ENCODE peak calls at places on chromosomes 11 and 22, in five cellular contexts. F, C, V, Q and B are unnamed samples.

GRCh38 chr22:31262369-31263133 is 29.7 kb downstream of the PIK3IP1 start:
- DNase-seq in Q (no peak), C (no peak), V (no peak), F (no peak), B (no peak)

GRCh38 chr11:42175203-42175602 is 715.8 kb upstream of the LRRC4C start:
- DNase-seq in Q (peak; percentile 1), V (no peak), C (peak; percentile 74), F (no peak), B (no peak)

GRCh38 chr11:6013042-6013441 is 6.3 kb upstream of the OR56A4 start:
- DNase-seq in Q (no peak), V (no peak), C (no peak), F (no peak), B (no peak)

GRCh38 chr11:125061237-125061636 is 1.9 kb upstream of the SLC37A2 start:
- DNase-seq in Q (no peak), C (no peak), F (no peak), V (no peak), B (no peak)

GRCh38 chr22:40451230-40451629 is 80.8 kb downstream of the SGSM3 start:
- DNase-seq in Q (no peak), F (no peak), V (no peak), C (no peak), B (no peak)

GRCh38 chr22:31344369-31345330 is 1.5 kb downstream of the PATZ1 start:
- DNase-seq in V (peak; percentile 37), Q (peak; percentile 63), F (no peak), C (peak; percentile 39), B (peak; percentile 25)

GRCh38 chr22:24926849-24927579 is 19.5 kb downstream of the LHFPL7 start:
- DNase-seq in F (no peak), Q (peak; percentile 42), C (peak; percentile 30), V (no peak), B (no peak)

GRCh38 chr22:29442976-29443375 is 4.6 kb downstream of the RFPL1 start:
- DNase-seq in Q (no peak), F (no peak), V (no peak), C (no peak), B (no peak)

GRCh38 chr11:47394050-47394321 is 14.4 kb upstream of the SLC39A13 start:
- DNase-seq in V (no peak), C (no peak), Q (no peak), F (no peak), B (no peak)

GRCh38 chr11:71336996-71337772 is 84.8 kb upstream of the SHANK2 start:
- DNase-seq in C (no peak), Q (no peak), V (no peak), F (no peak), B (no peak)

GRCh38 chr11:34219862-34220490 is 114.5 kb downstream of the NAT10 start:
- DNase-seq in C (no peak), Q (peak; percentile 19), F (no peak), V (no peak), B (no peak)

GRCh38 chr22:50191041-50191740 is 5.5 kb downstream of the TRABD start:
- DNase-seq in Q (no peak), V (no peak), F (no peak), C (no peak), B (peak; percentile 87)

GRCh38 chr22:24216541-24217209 is 28.2 kb downstream of the GGT5 start:
- DNase-seq in C (no peak), Q (no peak), F (no peak), V (no peak), B (no peak)

DNA sequence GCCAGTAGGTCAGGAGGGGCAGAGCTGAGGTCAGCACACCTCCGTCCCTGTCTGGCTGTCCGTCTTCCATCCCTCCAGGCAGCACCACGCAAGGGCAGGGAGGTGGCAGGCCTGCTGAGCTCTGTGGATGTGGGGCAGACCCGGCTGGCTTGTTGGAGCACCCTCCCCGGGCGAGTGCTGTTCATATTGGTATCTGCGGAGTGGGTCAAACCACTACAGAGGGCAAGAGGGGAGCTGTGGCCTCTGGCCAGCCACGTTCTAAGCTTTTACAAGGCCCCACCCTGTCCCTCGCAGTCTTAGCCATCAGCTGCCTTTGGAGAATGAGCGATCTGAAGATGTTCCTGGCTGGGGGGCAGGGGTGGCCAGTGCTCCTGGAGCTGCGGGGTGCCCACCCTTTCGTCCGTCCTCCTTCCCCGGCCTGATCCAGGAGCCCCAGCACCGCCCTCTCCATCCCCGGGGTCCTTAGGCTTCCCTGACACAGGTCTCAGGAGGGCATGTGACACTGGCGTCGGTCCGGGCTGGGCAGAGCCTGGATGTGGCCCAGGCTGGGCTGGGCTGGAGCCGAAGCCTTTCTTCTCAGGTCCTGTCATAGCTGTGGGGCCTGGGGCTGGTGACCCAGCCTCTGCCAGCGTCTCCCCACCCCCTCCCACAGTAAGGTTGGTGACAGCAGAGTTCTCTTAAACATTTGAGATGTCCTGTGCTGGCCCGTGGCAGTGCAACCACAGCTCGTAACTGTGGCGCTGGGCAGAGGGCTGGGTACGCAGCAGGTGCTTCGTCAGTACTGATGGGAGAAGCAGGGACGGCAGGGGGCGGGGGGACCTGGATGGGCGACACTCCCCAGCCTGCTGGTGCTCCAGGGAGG is 31.7 kb upstream of the GRAMD4 start:
- DNase-seq in V (peak; percentile 73), F (no peak), C (no peak), Q (no peak), B (no peak)
- H3K4me1 ChIP-seq in V (peaks cover 75% of the 10 kb centered on the region), F (no peaks in the 10 kb centered on the region), C (peaks cover 9% of the 10 kb centered on the region), Q (peaks cover 3% of the 10 kb centered on the region), B (peaks cover 30% of the 10 kb centered on the region)

GRCh38 chr11:75347781-75348613 is 3.5 kb downstream of the ARRB1 start:
- DNase-seq in Q (peak; percentile 98), C (no peak), V (peak; percentile 48), F (no peak), B (no peak)

GRCh38 chr11:75346912-75347647 is 4.4 kb downstream of the ARRB1 start:
- DNase-seq in C (no peak), F (no peak), Q (peak; percentile 81), V (no peak), B (no peak)

GRCh38 chr11:75344761-75345454 is 6.6 kb downstream of the ARRB1 start:
- DNase-seq in Q (no peak), F (no peak), V (no peak), C (peak; percentile 58), B (no peak)

GRCh38 chr11:75345455-75346224 is 5.8 kb downstream of the ARRB1 start:
- DNase-seq in F (no peak), V (no peak), C (no peak), Q (no peak), B (no peak)

GRCh38 chr11:75346296-75346695 is 5.2 kb downstream of the ARRB1 start:
- DNase-seq in F (no peak), C (no peak), Q (no peak), V (no peak), B (no peak)
- H3K4me1 ChIP-seq in F (peaks cover 72% of the 10 kb centered on the region), C (peaks cover 21% of the 10 kb centered on the region), Q (peaks cover 35% of the 10 kb centered on the region), V (peaks cover 79% of the 10 kb centered on the region), B (peaks cover 96% of the 10 kb centered on the region)

GRCh38 chr11:69423611-69424385 is 57.7 kb upstream of the LINC01488 start:
- DNase-seq in F (no peak), Q (no peak), C (no peak), V (no peak), B (no peak)

GRCh38 chr11:69424748-69425147 is 56.7 kb upstream of the LINC01488 start:
- DNase-seq in V (no peak), Q (no peak), C (no peak), F (no peak), B (no peak)

GRCh38 chr11:69425895-69426544 is 55.4 kb upstream of the LINC01488 start:
- DNase-seq in C (no peak), Q (no peak), V (no peak), F (no peak), B (no peak)

GRCh38 chr11:69427337-69427736 is 54.1 kb upstream of the LINC01488 start:
- DNase-seq in C (no peak), V (no peak), Q (no peak), F (no peak), B (no peak)

DNA sequence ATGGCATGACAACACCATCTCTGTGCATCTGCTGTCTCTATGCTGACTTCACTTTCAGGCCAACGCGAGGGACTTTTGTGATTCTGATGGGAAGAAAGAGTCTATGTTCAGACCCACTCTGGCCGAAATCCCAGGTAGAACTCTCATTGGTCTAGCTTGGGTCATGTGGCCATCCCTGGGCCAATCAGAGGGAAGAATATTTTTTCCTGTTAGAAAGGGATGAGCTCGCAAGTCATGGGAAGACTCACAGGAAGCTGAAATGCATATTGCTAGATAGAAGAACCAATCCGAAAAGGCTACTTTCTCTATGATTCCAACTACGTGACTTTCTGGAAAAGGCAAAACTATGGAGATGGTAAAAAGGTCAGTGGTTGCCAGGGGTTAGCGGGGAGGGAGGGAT is 56.0 kb upstream of the LINC01488 start:
- DNase-seq in V (no peak), F (no peak), C (no peak), Q (no peak), B (no peak)
- H3K4me1 ChIP-seq in V (peaks cover 3% of the 10 kb centered on the region), F (peaks cover 19% of the 10 kb centered on the region), C (peaks cover 6% of the 10 kb centered on the region), Q (peaks cover 10% of the 10 kb centered on the region), B (no peaks in the 10 kb centered on the region)

DNA sequence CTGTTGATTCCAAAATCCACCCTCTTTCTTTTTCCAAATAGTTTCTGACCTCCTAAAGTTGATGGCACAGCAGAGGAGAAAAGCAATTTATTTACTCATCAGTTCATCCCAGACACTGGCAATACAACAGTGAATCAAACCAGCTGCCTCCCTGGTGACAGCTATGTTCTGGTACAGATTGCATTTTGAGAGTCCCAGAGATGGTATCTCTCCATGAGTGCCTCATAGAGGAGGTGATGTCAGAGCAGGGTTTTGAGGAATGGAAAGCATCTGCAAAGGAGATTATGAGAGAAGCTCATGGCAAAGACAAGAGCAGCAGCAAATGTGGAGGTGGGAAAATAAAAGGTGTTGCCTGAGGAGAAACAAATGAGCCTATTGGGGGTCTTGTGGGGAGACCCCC is 377.2 kb downstream of the MN1 start:
- DNase-seq in Q (no peak), F (no peak), C (no peak), V (no peak), B (no peak)
- H3K4me1 ChIP-seq in Q (peaks cover 13% of the 10 kb centered on the region), F (peaks cover 9% of the 10 kb centered on the region), C (peaks cover 14% of the 10 kb centered on the region), V (peaks cover 16% of the 10 kb centered on the region), B (no peaks in the 10 kb centered on the region)